ENCODE peak calls at places on chromosomes 12 and 14, in seven cellular contexts. R, Y, K, A, N, Z and U are unnamed samples.

GRCh38 chr12:11133816-11134215 is 628 bp downstream of the TAS2R30 start:
- DNase-seq in R (no peak), Y (no peak), K (no peak), A (no peak), N (no peak), Z (no peak), U (no peak)

GRCh38 chr12:92141585-92142244 is 3.9 kb downstream of the BTG1 start:
- DNase-seq in R (peak; percentile 90), Y (no peak), K (no peak), A (no peak), N (no peak), Z (peak; percentile 41), U (no peak)

GRCh38 chr14:75982724-75983358 is 1.0 kb upstream of the TGFB3 start:
- DNase-seq in R (peak; percentile 28), Y (peak; percentile 35), K (no peak), A (peak; percentile 62), N (no peak), Z (no peak), U (peak; percentile 82)

GRCh38 chr12:77746108-77746507 is 84.6 kb upstream of the NAV3 start:
- DNase-seq in R (peak; percentile 51), Y (no peak), K (no peak), A (no peak), N (no peak), Z (no peak), U (peak; percentile 26)

GRCh38 chr12:130127527-130127908 is 34.7 kb upstream of the FZD10 start:
- DNase-seq in R (no peak), Y (peak; percentile 14), K (no peak), A (peak; percentile 32), N (no peak), Z (no peak), U (no peak)

GRCh38 chr12:131962069-131962468 is 12.3 kb downstream of the EP400 start:
- DNase-seq in R (no peak), Y (no peak), K (no peak), A (no peak), N (no peak), Z (no peak), U (no peak)

GRCh38 chr12:130555628-130556485 is 160.2 kb downstream of the RIMBP2 start:
- DNase-seq in R (no peak), Y (no peak), K (no peak), A (no peak), N (no peak), Z (peak; percentile 8), U (no peak)

GRCh38 chr12:90808568-90808967 is 146.4 kb downstream of the CCER1 start:
- DNase-seq in R (no peak), Y (peak; percentile 9), K (no peak), A (no peak), N (no peak), Z (no peak), U (no peak)

GRCh38 chr12:69068431-69068830 is 135.5 kb upstream of the CPM start:
- DNase-seq in R (peak; percentile 77), Y (peak; percentile 86), K (no peak), A (peak; percentile 65), N (no peak), Z (no peak), U (peak; percentile 78)

GRCh38 chr12:109329710-109330109 is 18.0 kb upstream of the MYO1H start:
- DNase-seq in R (no peak), Y (no peak), K (no peak), A (no peak), N (no peak), Z (no peak), U (no peak)

GRCh38 chr14:100898935-100899840 is 4.3 kb downstream of the RTL1 start:
- DNase-seq in R (peak; percentile 93), Y (no peak), K (no peak), A (peak; percentile 24), N (no peak), Z (no peak), U (no peak)

GRCh38 chr14:91327201-91327600 is 82.7 kb upstream of the GPR68 start:
- DNase-seq in R (peak; percentile 76), Y (no peak), K (no peak), A (no peak), N (peak; percentile 9), Z (no peak), U (no peak)

GRCh38 chr14:54722791-54723432 is 156.0 kb downstream of the SAMD4A start:
- DNase-seq in R (peak; percentile 47), Y (peak; percentile 59), K (no peak), A (no peak), N (peak; percentile 33), Z (peak; percentile 62), U (peak; percentile 41)
- TF ChIP-seq CTCF in R (peak; percentile 24), Y (peak; percentile 49), K (peak; percentile 11), A (no peak), N (peak; percentile 58), Z (peak; percentile 56), U (peak; percentile 28)

GRCh38 chr12:53951577-53952334 is 2.9 kb upstream of the HOXC12 start:
- DNase-seq in R (no peak), Y (no peak), K (no peak), A (no peak), N (no peak), Z (peak; percentile 70), U (no peak)

GRCh38 chr12:53952871-53953734 is 1.6 kb upstream of the HOXC12 start:
- DNase-seq in R (no peak), Y (peak; percentile 22), K (no peak), A (no peak), N (no peak), Z (peak; percentile 87), U (no peak)

GRCh38 chr12:53950789-53951576 is 3.7 kb upstream of the HOXC12 start:
- DNase-seq in R (no peak), Y (no peak), K (no peak), A (no peak), N (no peak), Z (no peak), U (no peak)

GRCh38 chr12:53953831-53954693 is 641 bp upstream of the HOXC12 start:
- DNase-seq in R (no peak), Y (no peak), K (no peak), A (no peak), N (no peak), Z (no peak), U (no peak)

GRCh38 chr12:53952335-53952694 is 2.4 kb upstream of the HOXC12 start:
- DNase-seq in R (no peak), Y (no peak), K (no peak), A (no peak), N (no peak), Z (peak; percentile 54), U (no peak)
- H3K4me3 ChIP-seq in R (no peak overlapping the region), Y (no peak overlapping the region), K (no peak overlapping the region), A (no peak overlapping the region), N (no peak overlapping the region), Z (peak overlapping the region; percentile 22), U (no peak overlapping the region)

GRCh38 chr12:54622463-54623183 is 12.1 kb downstream of the LACRT start:
- DNase-seq in R (no peak), Y (peak; percentile 16), K (no peak), A (no peak), N (no peak), Z (peak; percentile 22), U (peak; percentile 14)
- TF ChIP-seq CTCF in R (no peak), Y (no peak), K (peak; percentile 14), A (no peak), N (no peak), Z (peak; percentile 53), U (peak; percentile 41)

GRCh38 chr12:116508145-116509121 is 50.7 kb upstream of the MAP1LC3B2 start:
- DNase-seq in R (no peak), Y (peak; percentile 53), K (no peak), A (no peak), N (no peak), Z (peak; percentile 79), U (peak; percentile 67)
- H3K4me3 ChIP-seq in R (no peak overlapping the region), Y (peak overlapping the region; percentile 48), K (peak overlapping the region; percentile 71), A (peak overlapping the region; percentile 10), N (peak overlapping the region; percentile 22), Z (peak overlapping the region; percentile 95), U (peak overlapping the region; percentile 34)

GRCh38 chr14:82855912-82856381 is 1322.3 kb upstream of the SEL1L start:
- DNase-seq in R (peak; percentile 15), Y (no peak), K (no peak), A (no peak), N (peak; percentile 89), Z (peak; percentile 34), U (peak; percentile 55)
- TF ChIP-seq CTCF in R (no peak), Y (no peak), K (peak; percentile 50), A (no peak), N (peak; percentile 56), Z (peak; percentile 72), U (peak; percentile 37)

DNA sequence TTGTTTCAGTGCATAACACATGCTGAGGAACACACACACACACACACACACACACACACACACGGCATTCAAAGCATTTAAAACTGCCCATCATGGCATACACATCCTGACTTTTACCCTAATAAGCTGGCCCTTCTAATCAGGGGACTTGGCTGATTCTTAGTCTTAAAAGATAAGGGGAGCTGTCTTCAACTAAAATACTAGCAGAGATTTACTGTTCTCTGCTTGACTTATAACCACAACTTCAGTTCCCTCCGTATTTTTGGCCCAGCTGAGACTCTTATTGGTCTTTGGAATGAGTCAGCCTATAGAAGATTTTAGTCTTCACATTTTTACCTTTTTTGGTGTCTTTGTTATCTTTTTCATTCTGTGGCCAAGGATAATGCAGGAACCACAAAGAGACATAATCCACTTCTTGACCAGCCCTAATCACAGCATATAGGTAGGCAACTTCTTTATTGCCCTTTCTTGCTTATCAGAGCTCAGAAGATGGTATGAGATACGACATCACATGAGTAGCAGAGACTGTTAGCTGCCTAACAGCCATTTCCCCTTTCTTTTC is 25.1 kb upstream of the SLC8A3 start:
- DNase-seq in R (no peak), Y (no peak), K (no peak), A (no peak), N (no peak), Z (no peak), U (no peak)
- H3K4me3 ChIP-seq in R (no peak overlapping the region), Y (no peak overlapping the region), K (no peak overlapping the region), A (no peak overlapping the region), N (no peak overlapping the region), Z (no peak overlapping the region), U (no peak overlapping the region)